ENCODE peak calls at places on chromosomes 16 and 17, in five cellular contexts. B is stomach, S is PC-9, Z is right lobe of liver, O is tibial artery. R is an unnamed sample.
A peak's percentile ranks its signal among the peaks of the same experiment; 100 is the strongest.

GRCh38 chr16:66660422-66661209 is 35.9 kb downstream of the CMTM4 start:
- DNase-seq in O (peak; percentile 84), S (no peak), B (peak; percentile 46), Z (peak; percentile 65), R (peak; percentile 67)

GRCh38 chr16:57021693-57022092 is 32.3 kb downstream of the NLRC5 start:
- DNase-seq in O (no peak), B (no peak), Z (no peak), S (no peak), R (no peak)

GRCh38 chr16:78298986-78299385 is 199.5 kb downstream of the WWOX start:
- DNase-seq in B (no peak), Z (no peak), O (no peak), S (no peak), R (no peak)

GRCh38 chr17:82875418-82875856 is 35.6 kb upstream of the ZNF750 start:
- DNase-seq in S (peak; percentile 83), Z (no peak), B (peak; percentile 87), O (no peak), R (no peak)

GRCh38 chr16:11396241-11397048 is 51.2 kb downstream of the RMI2 start:
- DNase-seq in O (peak; percentile 80), Z (peak; percentile 86), B (peak; percentile 76), S (no peak), R (peak; percentile 71)

GRCh38 chr17:17515921-17516295 is 19.7 kb upstream of the RASD1 start:
- DNase-seq in Z (no peak), S (no peak), O (no peak), B (no peak), R (no peak)

GRCh38 chr17:3870871-3871306 is 22.0 kb downstream of the CAMKK1 start:
- DNase-seq in O (no peak), Z (no peak), S (no peak), B (peak; percentile 50), R (peak; percentile 77)

GRCh38 chr16:22787456-22788189 is 26.3 kb upstream of the HS3ST2 start:
- DNase-seq in S (peak; percentile 55), Z (no peak), B (no peak), O (no peak), R (no peak)

GRCh38 chr17:48333034-48333491 is 97.0 kb downstream of the SKAP1 start:
- DNase-seq in O (no peak), B (no peak), Z (no peak), S (peak; percentile 90), R (no peak)

GRCh38 chr16:20300312-20301097 is 26.8 kb downstream of the GP2 start:
- DNase-seq in Z (peak; percentile 57), O (no peak), B (peak; percentile 69), S (no peak), R (peak; percentile 21)

GRCh38 chr16:56518435-56518834 is 1.4 kb downstream of the BBS2 start:
- DNase-seq in O (no peak), B (no peak), Z (no peak), S (no peak), R (no peak)

GRCh38 chr17:52648995-52649394 is 490.5 kb upstream of the CA10 start:
- DNase-seq in S (no peak), O (no peak), B (no peak), Z (no peak), R (no peak)

GRCh38 chr16:1612320-1613111 is at the start of gene CRAMP1:
- DNase-seq in O (peak; percentile 68), Z (no peak), B (no peak), S (no peak), R (no peak)

GRCh38 chr16:71540-72341 is 690 bp downstream of the RHBDF1 start:
- DNase-seq in Z (no peak), B (peak; percentile 57), O (peak; percentile 93), S (peak; percentile 86), R (peak; percentile 78)

GRCh38 chr16:81526935-81527334 is 82.3 kb downstream of the CMIP start:
- DNase-seq in Z (no peak), B (no peak), S (no peak), O (no peak), R (peak; percentile 72)

GRCh38 chr17:39722965-39723848 is 7.1 kb downstream of the MIEN1 start:
- DNase-seq in Z (no peak), S (no peak), O (no peak), B (no peak), R (peak; percentile 60)

GRCh38 chr16:86685071-86685470 is 106.7 kb downstream of the FOXL1 start:
- DNase-seq in S (no peak), B (no peak), O (no peak), Z (no peak), R (no peak)

GRCh38 chr17:44804301-44805061 is 25.6 kb downstream of the GJC1 start:
- DNase-seq in Z (no peak), B (no peak), O (no peak), S (no peak), R (no peak)

GRCh38 chr17:44807817-44808155 is 22.3 kb downstream of the GJC1 start:
- DNase-seq in O (no peak), B (no peak), Z (no peak), S (no peak), R (no peak)

GRCh38 chr17:44807093-44807816 is 22.8 kb downstream of the GJC1 start:
- DNase-seq in O (no peak), B (no peak), Z (no peak), S (no peak), R (no peak)

DNA sequence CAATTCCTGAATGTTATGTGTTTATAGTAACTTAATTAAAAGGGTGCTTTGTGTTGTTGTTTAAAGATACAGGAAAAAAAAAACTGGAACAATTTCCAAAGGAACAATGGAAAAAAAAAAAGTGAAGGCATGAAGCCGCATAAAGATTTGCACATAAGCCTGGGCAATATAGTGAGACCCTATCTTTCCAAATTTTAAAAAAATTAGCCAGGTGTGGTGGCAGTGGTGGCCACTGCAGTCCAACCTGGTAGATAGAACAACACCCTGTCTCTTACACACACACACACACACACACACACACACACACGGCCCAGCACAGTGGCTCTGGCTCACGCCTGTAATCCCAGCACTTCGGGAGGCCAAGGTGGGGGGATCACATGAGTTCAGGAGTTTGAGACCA is 21.9 kb downstream of the GJC1 start:
- DNase-seq in B (no peak), Z (no peak), S (no peak), O (no peak), R (no peak)
- H3K27ac ChIP-seq in B (peak overlapping the region; percentile 78), Z (no peak overlapping the region), S (no peak overlapping the region), O (no peak overlapping the region), R (no peak overlapping the region)

DNA sequence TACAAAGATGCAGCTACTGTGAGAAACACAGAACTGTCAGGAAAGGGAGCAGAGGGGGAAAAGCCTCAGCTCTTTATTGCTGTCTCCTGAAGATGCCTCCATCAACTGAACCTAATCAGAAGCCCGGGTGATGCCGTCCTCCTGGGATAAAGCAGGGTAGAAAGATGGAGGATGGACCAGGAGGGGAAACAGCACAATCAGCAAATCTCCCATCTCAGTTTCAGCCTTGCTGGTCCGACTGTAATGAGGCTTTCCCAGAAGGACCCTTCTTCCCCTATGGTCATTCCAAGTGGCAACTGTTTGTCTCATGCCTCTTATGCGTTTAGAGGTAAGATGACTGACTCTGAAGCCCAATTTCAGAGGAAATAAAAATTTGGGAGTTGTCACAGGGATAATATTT is 24.3 kb downstream of the ZFP1 start:
- DNase-seq in S (no peak), B (no peak), Z (no peak), O (no peak), R (no peak)
- H3K9me3 ChIP-seq in S (peaks cover 82% of the 10 kb centered on the region), B (peaks cover 97% of the 10 kb centered on the region), Z (peaks cover 44% of the 10 kb centered on the region), O (peaks cover 44% of the 10 kb centered on the region), R (peaks cover 13% of the 10 kb centered on the region)

DNA sequence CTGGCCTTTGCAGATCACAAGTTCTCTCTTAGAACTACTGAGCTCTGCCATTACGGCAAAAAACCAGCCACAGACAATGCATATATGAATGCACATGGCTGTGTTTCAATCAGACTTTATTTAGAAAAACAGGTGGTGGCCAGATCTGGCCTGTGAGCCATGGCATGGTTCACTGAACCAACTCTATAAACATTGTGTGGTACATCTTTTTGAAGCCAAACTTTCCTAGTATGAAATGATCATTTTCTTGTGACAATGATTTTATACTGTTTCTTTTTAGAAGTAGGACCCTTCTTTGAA is 65.9 kb upstream of the AMZ2 start:
- DNase-seq in Z (no peak), O (no peak), B (no peak), S (no peak), R (no peak)
- H3K4me3 ChIP-seq in Z (no peak overlapping the region), O (no peak overlapping the region), B (no peak overlapping the region), S (no peak overlapping the region), R (no peak overlapping the region)

DNA sequence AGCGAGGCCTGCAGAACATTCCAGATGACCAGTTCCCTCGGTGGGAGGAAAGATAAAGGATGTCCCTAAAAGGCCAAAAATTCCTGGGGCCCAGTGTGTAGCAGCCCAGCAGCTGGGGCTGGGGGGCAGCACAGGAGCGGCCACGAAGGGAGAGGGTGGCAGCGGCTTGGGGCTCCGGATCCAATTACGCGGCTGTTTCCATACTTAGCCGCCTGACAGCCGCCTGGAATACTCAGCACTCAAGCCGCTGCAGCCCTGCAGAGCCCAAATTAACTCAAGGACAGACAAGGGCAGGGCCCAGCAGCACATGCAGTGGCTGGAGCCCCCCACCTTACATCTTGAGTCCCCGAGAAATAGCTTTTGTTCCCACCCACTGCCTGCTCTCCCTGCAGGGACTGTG is 1.3 kb downstream of the SRL start:
- DNase-seq in S (peak; percentile 31), Z (no peak), B (no peak), O (no peak), R (peak; percentile 75)
- H3K27ac ChIP-seq in S (no peak overlapping the region), Z (no peak overlapping the region), B (no peak overlapping the region), O (peak overlapping the region; percentile 74), R (peak overlapping the region; percentile 94)

GRCh38 chr16:68575082-68575481 is 36.0 kb downstream of the ZFP90 start:
- DNase-seq in Z (no peak), S (no peak), O (no peak), B (no peak), R (no peak)

GRCh38 chr16:68574479-68574878 is 35.4 kb downstream of the ZFP90 start:
- DNase-seq in Z (no peak), O (no peak), B (no peak), S (no peak), R (no peak)

GRCh38 chr16:68577352-68577853 is 38.3 kb downstream of the ZFP90 start:
- DNase-seq in Z (no peak), B (no peak), O (no peak), S (no peak), R (no peak)
- H3K9me3 ChIP-seq in Z (peaks cover 9% of the 10 kb centered on the region), B (peaks cover 99% of the 10 kb centered on the region), O (peaks cover 67% of the 10 kb centered on the region), S (peaks cover 18% of the 10 kb centered on the region), R (peaks cover 21% of the 10 kb centered on the region)

GRCh38 chr17:27244481-27245223 is 49.3 kb upstream of the WSB1 start:
- DNase-seq in B (no peak), O (peak; percentile 88), Z (peak; percentile 74), S (peak; percentile 90), R (peak; percentile 82)
- H3K4me3 ChIP-seq in B (no peak overlapping the region), O (peak overlapping the region; percentile 8), Z (peak overlapping the region; percentile 20), S (peak overlapping the region; percentile 36), R (no peak overlapping the region)

DNA sequence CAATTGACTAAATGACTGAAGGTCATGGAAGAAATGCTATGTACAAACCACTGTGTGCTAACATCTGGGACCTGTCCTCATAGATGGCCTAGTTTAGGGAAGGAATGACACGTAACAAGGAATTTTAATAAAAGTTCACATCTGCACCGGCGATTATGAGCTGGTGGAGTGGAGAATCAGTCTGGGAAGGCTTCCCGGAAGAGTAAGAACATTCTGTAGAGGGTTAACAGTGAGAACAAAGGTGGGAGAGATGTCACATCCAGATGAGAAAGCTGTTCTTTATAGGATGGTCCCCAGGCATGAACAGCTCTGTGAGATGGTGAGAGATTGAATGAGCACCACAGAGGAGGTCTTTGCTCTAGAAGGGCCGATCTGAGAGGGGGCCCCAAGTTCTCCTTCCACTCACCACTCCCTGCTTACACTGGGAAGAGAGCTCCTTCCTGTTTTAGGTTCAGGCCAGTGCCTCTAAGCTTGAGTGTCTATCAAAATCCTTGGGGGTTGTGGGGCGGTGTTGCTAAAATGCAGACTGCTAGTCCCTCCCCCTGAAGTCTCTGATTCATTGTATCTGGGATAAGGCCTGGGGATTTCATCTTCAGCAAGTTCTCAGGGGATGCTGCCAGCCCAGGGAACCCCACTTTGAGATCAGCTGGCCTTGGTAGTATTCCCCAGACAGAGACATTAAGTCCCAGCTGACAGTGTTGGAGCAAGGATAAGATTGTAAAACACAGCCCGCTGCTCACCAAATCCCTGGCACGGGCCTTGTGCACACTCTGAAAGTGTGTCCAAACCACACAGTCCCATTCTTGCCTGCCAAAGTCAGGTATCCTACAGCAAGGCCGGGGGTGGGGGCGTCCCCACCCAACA is 294.7 kb upstream of the MAF start:
- DNase-seq in O (no peak), Z (peak; percentile 66), S (no peak), B (no peak), R (no peak)
- H3K27ac ChIP-seq in O (no peak overlapping the region), Z (no peak overlapping the region), S (no peak overlapping the region), B (no peak overlapping the region), R (no peak overlapping the region)

R was measured in right cardiac atrium.